ENCODE peak calls at places on chromosome 18, in five cellular contexts. Y, Z, D, A and C are unnamed samples.

GRCh38 chr18:13043066-13043465 is 51.9 kb downstream of the CEP192 start:
- ATAC-seq in A (no peak), Z (no peak), Y (no peak), D (no peak), C (no peak)

GRCh38 chr18:48609820-48610815 is 71.3 kb downstream of the CTIF start:
- ATAC-seq in Y (no peak), D (no peak), Z (no peak), A (no peak), C (no peak)

GRCh38 chr18:41484069-41484468 is 471.0 kb upstream of the PIK3C3 start:
- ATAC-seq in D (no peak), A (no peak), Z (no peak), Y (no peak), C (no peak)

GRCh38 chr18:47798366-47798765 is 132.1 kb downstream of the SMAD2 start:
- ATAC-seq in A (no peak), Z (no peak), D (no peak), Y (no peak), C (no peak)

GRCh38 chr18:11156977-11157376 is 7.6 kb upstream of the PIEZO2 start:
- ATAC-seq in Y (no peak), A (peak; percentile 54), D (no peak), Z (no peak), C (no peak)

GRCh38 chr18:49130261-49130660 is 179.5 kb upstream of the SMAD7 start:
- ATAC-seq in D (no peak), Y (no peak), A (no peak), Z (no peak), C (no peak)

GRCh38 chr18:38909972-38910371 is 1344.4 kb upstream of the CELF4 start:
- ATAC-seq in A (no peak), Y (no peak), Z (no peak), D (no peak), C (no peak)

GRCh38 chr18:27017901-27018500 is 152.5 kb upstream of the AQP4 start:
- ATAC-seq in Z (no peak), Y (no peak), A (peak; percentile 78), D (no peak), C (no peak)